ENCODE peak calls at places on chromosomes 1 and 21, in nine cellular contexts. B is NB4; T is neural crest cell; Z is fibroblast of mammary gland; L is naive B cell; X is trophoblast cell; K is activated CD4-positive, alpha-beta T cell treated with anti-CD3 and anti-CD28 coated beads, Interleukin-2, amount 50 U/mL, for 48 hours; D is HT1080; J is amygdala. P is an unnamed sample.

GRCh38 chr1:153548722-153549695 is at the start of gene S100A3:
- DNase-seq in B (peak; percentile 43), T (no peak), Z (peak; percentile 95), L (no peak), X (peak; percentile 70), K (no peak), D (peak; percentile 92), J (no peak), P (peak; percentile 88)

GRCh38 chr1:162141273-162142023 is 72.0 kb downstream of the NOS1AP start:
- DNase-seq in B (no peak), T (no peak), Z (peak; percentile 62), L (no peak), X (peak; percentile 19), K (no peak), D (peak; percentile 62), J (no peak), P (peak; percentile 48)

GRCh38 chr1:97094257-97094972 is 372.8 kb downstream of the PTBP2 start:
- DNase-seq in B (no peak), T (no peak), Z (peak; percentile 60), L (no peak), X (peak; percentile 42), K (no peak), D (peak; percentile 88), J (no peak), P (peak; percentile 92)

GRCh38 chr1:228464487-228464983 is 22.6 kb upstream of the RNF187 start:
- DNase-seq in B (no peak), T (peak; percentile 72), Z (peak; percentile 76), L (peak; percentile 48), X (no peak), K (peak; percentile 87), D (peak; percentile 48), J (peak; percentile 50), P (peak; percentile 84)

GRCh38 chr1:207366022-207366421 is 44.5 kb downstream of the CD55 start:
- DNase-seq in B (no peak), T (no peak), Z (peak; percentile 43), L (no peak), X (no peak), K (no peak), D (no peak), J (no peak), P (no peak)

GRCh38 chr1:68175621-68176398 is 56.5 kb downstream of the WLS start:
- DNase-seq in B (no peak), T (no peak), Z (no peak), L (no peak), X (peak; percentile 17), K (no peak), D (no peak), J (no peak), P (peak; percentile 53)

GRCh38 chr1:42429623-42430022 is 26.2 kb downstream of the ZMYND12 start:
- DNase-seq in B (no peak), T (no peak), Z (peak; percentile 41), L (no peak), X (peak; percentile 84), K (no peak), D (no peak), J (no peak), P (no peak)

GRCh38 chr1:221449801-221450470 is 292.0 kb downstream of the DUSP10 start:
- DNase-seq in B (no peak), T (no peak), Z (peak; percentile 84), L (no peak), X (no peak), K (no peak), D (peak; percentile 66), J (no peak), P (peak; percentile 56)

GRCh38 chr21:35381743-35382310 is 332.7 kb upstream of the RUNX1 start:
- DNase-seq in B (no peak), T (no peak), Z (no peak), L (no peak), X (peak; percentile 28), K (no peak), D (no peak), J (no peak), P (no peak)

GRCh38 chr1:212037900-212038299 is 2.4 kb downstream of the DTL start:
- DNase-seq in B (peak; percentile 60), T (no peak), Z (peak; percentile 31), L (no peak), X (no peak), K (no peak), D (peak; percentile 25), J (no peak), P (peak; percentile 37)

GRCh38 chr1:195664628-195665027 is 943.6 kb downstream of the KCNT2 start:
- DNase-seq in B (peak; percentile 5), T (no peak), Z (peak; percentile 30), L (no peak), X (no peak), K (no peak), D (peak; percentile 39), J (no peak), P (peak; percentile 36)

GRCh38 chr1:34900775-34901502 is 28.5 kb downstream of the DLGAP3 start:
- DNase-seq in B (no peak), T (no peak), Z (no peak), L (no peak), X (no peak), K (no peak), D (no peak), J (no peak), P (no peak)

GRCh38 chr21:45102391-45102932 is 28.1 kb downstream of the ADARB1 start:
- DNase-seq in B (no peak), T (no peak), Z (peak; percentile 32), L (no peak), X (no peak), K (no peak), D (peak; percentile 68), J (no peak), P (peak; percentile 76)

GRCh38 chr1:151716771-151717631 is at the start of gene CELF3:
- DNase-seq in B (peak; percentile 18), T (peak; percentile 46), Z (no peak), L (peak; percentile 12), X (no peak), K (no peak), D (no peak), J (peak; percentile 61), P (peak; percentile 15)

GRCh38 chr1:182761396-182762395 is 27.9 kb upstream of the NPL start:
- DNase-seq in B (no peak), T (no peak), Z (peak; percentile 16), L (no peak), X (no peak), K (no peak), D (peak; percentile 13), J (no peak), P (no peak)

GRCh38 chr1:216075339-216075738 is 347.9 kb downstream of the USH2A start:
- DNase-seq in B (no peak), T (no peak), Z (peak; percentile 13), L (no peak), X (no peak), K (no peak), D (peak; percentile 40), J (no peak), P (no peak)

GRCh38 chr1:172219966-172220365 is 200.5 kb upstream of the C1orf105 start:
- DNase-seq in B (no peak), T (no peak), Z (no peak), L (no peak), X (no peak), K (no peak), D (no peak), J (no peak), P (peak; percentile 1)

GRCh38 chr21:21165063-21165645 is 166.9 kb downstream of the NCAM2 start:
- DNase-seq in B (no peak), T (no peak), Z (peak; percentile 94), L (no peak), X (no peak), K (no peak), D (peak; percentile 25), J (no peak), P (peak; percentile 83)

GRCh38 chr1:226149806-226150205 is 36.7 kb downstream of the ACBD3 start:
- DNase-seq in B (peak; percentile 30), T (no peak), Z (peak; percentile 48), L (peak; percentile 25), X (peak; percentile 20), K (no peak), D (no peak), J (no peak), P (peak; percentile 25)

GRCh38 chr1:246788895-246789338 is 64.7 kb downstream of the SCCPDH start:
- DNase-seq in B (peak; percentile 81), T (no peak), Z (no peak), L (no peak), X (no peak), K (no peak), D (no peak), J (no peak), P (peak; percentile 24)

GRCh38 chr1:242189591-242189990 is 190.7 kb upstream of the MAP1LC3C start:
- DNase-seq in B (peak; percentile 53), T (no peak), Z (no peak), L (no peak), X (no peak), K (no peak), D (no peak), J (no peak), P (no peak)

GRCh38 chr1:36322786-36323635 is 434 bp downstream of the EVA1B start:
- DNase-seq in B (peak; percentile 76), T (peak; percentile 39), Z (peak; percentile 68), L (peak; percentile 23), X (no peak), K (peak; percentile 50), D (peak; percentile 17), J (no peak), P (peak; percentile 67)

GRCh38 chr1:218156602-218157001 is 128.5 kb upstream of the RRP15 start:
- DNase-seq in B (no peak), T (no peak), Z (no peak), L (no peak), X (peak; percentile 6), K (no peak), D (no peak), J (no peak), P (no peak)

GRCh38 chr1:17612831-17613230 is 73.3 kb downstream of the ARHGEF10L start:
- DNase-seq in B (no peak), T (no peak), Z (no peak), L (no peak), X (no peak), K (no peak), D (no peak), J (no peak), P (no peak)

GRCh38 chr1:206672844-206673758 is 11.6 kb upstream of the MAPKAPK2 start:
- DNase-seq in B (peak; percentile 59), T (no peak), Z (peak; percentile 51), L (no peak), X (no peak), K (no peak), D (no peak), J (no peak), P (peak; percentile 53)

GRCh38 chr1:47348246-47348645 is 14.7 kb downstream of the CMPK1 start:
- DNase-seq in B (no peak), T (no peak), Z (no peak), L (no peak), X (no peak), K (no peak), D (no peak), J (no peak), P (no peak)

GRCh38 chr1:9302745-9303524 is 10.2 kb downstream of the SPSB1 start:
- DNase-seq in B (peak; percentile 49), T (no peak), Z (peak; percentile 94), L (no peak), X (peak; percentile 43), K (no peak), D (peak; percentile 97), J (no peak), P (peak; percentile 91)

GRCh38 chr21:20443558-20444155 is 554.6 kb upstream of the NCAM2 start:
- DNase-seq in B (peak; percentile 40), T (no peak), Z (no peak), L (no peak), X (no peak), K (no peak), D (no peak), J (no peak), P (no peak)

GRCh38 chr1:95255826-95256225 is 21.8 kb downstream of the RWDD3 start:
- DNase-seq in B (no peak), T (no peak), Z (no peak), L (no peak), X (no peak), K (no peak), D (no peak), J (no peak), P (no peak)

GRCh38 chr1:231053493-231054162 is 13.6 kb upstream of the FAM89A start:
- DNase-seq in B (no peak), T (no peak), Z (peak; percentile 55), L (peak; percentile 11), X (no peak), K (peak; percentile 12), D (no peak), J (no peak), P (peak; percentile 80)